ENCODE peak calls at places on chromosomes 2 and 18, in four cellular contexts. T, G, N and P are unnamed samples.

GRCh38 chr2:121066526-121066925 is 218.5 kb downstream of the TFCP2L1 start:
- DNase-seq in T (peak; percentile 70), G (no peak), N (no peak), P (peak; percentile 83)

GRCh38 chr2:42567806-42568429 is 514 bp upstream of the MTA3 start:
- DNase-seq in T (peak; percentile 83), G (no peak), N (peak; percentile 85), P (peak; percentile 87)

GRCh38 chr18:49725809-49726514 is 87.4 kb downstream of the ACAA2 start:
- DNase-seq in T (peak; percentile 92), G (peak; percentile 98), N (peak; percentile 72), P (peak; percentile 100)

GRCh38 chr18:43893001-43893637 is 615.8 kb upstream of the SYT4 start:
- DNase-seq in T (no peak), G (peak; percentile 92), N (no peak), P (no peak)

GRCh38 chr18:79531926-79532689 is 136.4 kb downstream of the NFATC1 start:
- DNase-seq in T (no peak), G (peak; percentile 53), N (no peak), P (no peak)

GRCh38 chr2:161067846-161068245 is 92.4 kb upstream of the TANK start:
- DNase-seq in T (no peak), G (no peak), N (no peak), P (no peak)

GRCh38 chr2:2170861-2171260 is 160.2 kb downstream of the MYT1L start:
- DNase-seq in T (no peak), G (no peak), N (no peak), P (no peak)

GRCh38 chr2:234415706-234416105 is 81.2 kb downstream of the ARL4C start:
- DNase-seq in T (no peak), G (no peak), N (no peak), P (no peak)

GRCh38 chr2:65366595-65367125 is 65.7 kb downstream of the SPRED2 start:
- DNase-seq in T (no peak), G (peak; percentile 98), N (no peak), P (peak; percentile 73)

GRCh38 chr2:237931205-237931721 is 35.6 kb upstream of the UBE2F start:
- DNase-seq in T (no peak), G (peak; percentile 92), N (no peak), P (no peak)

GRCh38 chr18:907171-907879 is 2.7 kb downstream of the ADCYAP1 start:
- DNase-seq in T (peak; percentile 49), G (no peak), N (peak; percentile 70), P (peak; percentile 43)

GRCh38 chr2:236550701-236551465 is 18.7 kb upstream of the ACKR3 start:
- DNase-seq in T (no peak), G (no peak), N (no peak), P (no peak)

GRCh38 chr2:233387667-233388528 is 33.6 kb downstream of the DGKD start:
- DNase-seq in T (no peak), G (peak; percentile 96), N (peak; percentile 36), P (no peak)

GRCh38 chr18:11963991-11964484 is 17.3 kb upstream of the IMPA2 start:
- DNase-seq in T (no peak), G (peak; percentile 79), N (no peak), P (peak; percentile 80)

GRCh38 chr18:76394780-76395476 is 100.1 kb downstream of the ZNF516 start:
- DNase-seq in T (no peak), G (peak; percentile 76), N (no peak), P (no peak)

GRCh38 chr2:204150695-204151240 is 214.2 kb downstream of the ICOS start:
- DNase-seq in T (peak; percentile 46), G (no peak), N (no peak), P (no peak)

GRCh38 chr2:148602918-148603561 is 41.5 kb upstream of the EPC2 start:
- DNase-seq in T (no peak), G (no peak), N (no peak), P (no peak)

GRCh38 chr2:30979822-30980245 is 158.4 kb downstream of the GALNT14 start:
- DNase-seq in T (no peak), G (peak; percentile 13), N (no peak), P (peak; percentile 42)

GRCh38 chr2:201235865-201236811 is 24.2 kb upstream of the CASP8 start:
- DNase-seq in T (peak; percentile 60), G (peak; percentile 78), N (peak; percentile 56), P (peak; percentile 83)

GRCh38 chr2:58973831-58974281 is 732.7 kb upstream of the FANCL start:
- DNase-seq in T (peak; percentile 55), G (no peak), N (no peak), P (peak; percentile 72)

GRCh38 chr18:58805482-58806187 is 59.0 kb upstream of the ZNF532 start:
- DNase-seq in T (no peak), G (no peak), N (no peak), P (no peak)

GRCh38 chr2:86323273-86323672 is 14.2 kb downstream of the REEP1 start:
- DNase-seq in T (no peak), G (no peak), N (no peak), P (no peak)

GRCh38 chr2:100277540-100278207 is 44.6 kb downstream of the LONRF2 start:
- DNase-seq in T (no peak), G (no peak), N (peak; percentile 11), P (no peak)

GRCh38 chr2:160534996-160535395 is 41.4 kb upstream of the RBMS1 start:
- DNase-seq in T (no peak), G (no peak), N (no peak), P (no peak)

GRCh38 chr2:95115418-95115817 is 6.2 kb downstream of the MRPS5 start:
- DNase-seq in T (peak; percentile 75), G (peak; percentile 61), N (peak; percentile 63), P (peak; percentile 80)

GRCh38 chr2:98448441-98449145 is 3.9 kb downstream of the INPP4A start:
- DNase-seq in T (no peak), G (no peak), N (no peak), P (no peak)

GRCh38 chr2:224882291-224883171 is 159.7 kb downstream of the DOCK10 start:
- DNase-seq in T (no peak), G (peak; percentile 95), N (no peak), P (no peak)

GRCh38 chr18:3912705-3913104 is 462.7 kb downstream of the TGIF1 start:
- DNase-seq in T (no peak), G (peak; percentile 23), N (no peak), P (no peak)

GRCh38 chr2:189559579-189560272 is 20.9 kb downstream of the SLC40A1 start:
- DNase-seq in T (no peak), G (no peak), N (no peak), P (no peak)

GRCh38 chr2:55364189-55365055 is 55.2 kb downstream of the CCDC88A start:
- DNase-seq in T (no peak), G (peak; percentile 98), N (no peak), P (no peak)

GRCh38 chr18:10086458-10086857 is 172.6 kb downstream of the VAPA start:
- DNase-seq in T (no peak), G (no peak), N (no peak), P (peak; percentile 38)

GRCh38 chr2:233189032-233189431 is 62.4 kb upstream of the ATG16L1 start:
- DNase-seq in T (no peak), G (no peak), N (no peak), P (no peak)

GRCh38 chr18:48304906-48305693 is 104.1 kb downstream of the ZBTB7C start:
- DNase-seq in T (no peak), G (no peak), N (no peak), P (no peak)

GRCh38 chr2:95514728-95515127 is 30.2 kb upstream of the TRIM43B start:
- DNase-seq in T (no peak), G (no peak), N (no peak), P (no peak)

GRCh38 chr18:72834731-72835130 is 33.1 kb downstream of the NETO1 start:
- DNase-seq in T (no peak), G (no peak), N (no peak), P (no peak)

GRCh38 chr2:128930101-128930500 is 611.4 kb upstream of the HS6ST1 start:
- DNase-seq in T (no peak), G (no peak), N (no peak), P (no peak)

GRCh38 chr2:159617651-159618050 is 1.3 kb upstream of the BAZ2B start:
- DNase-seq in T (no peak), G (peak; percentile 31), N (no peak), P (no peak)

GRCh38 chr2:216194013-216194412 is 84.9 kb downstream of the XRCC5 start:
- DNase-seq in T (no peak), G (no peak), N (no peak), P (no peak)

GRCh38 chr2:216194561-216194960 is 85.4 kb downstream of the XRCC5 start:
- DNase-seq in T (no peak), G (no peak), N (no peak), P (no peak)

GRCh38 chr2:216192931-216193330 is 83.8 kb downstream of the XRCC5 start:
- DNase-seq in T (no peak), G (no peak), N (no peak), P (no peak)

GRCh38 chr2:216192181-216192580 is 83.0 kb downstream of the XRCC5 start:
- DNase-seq in T (no peak), G (no peak), N (no peak), P (no peak)

GRCh38 chr2:216195565-216195978 is 86.4 kb downstream of the XRCC5 start:
- DNase-seq in T (no peak), G (peak; percentile 94), N (no peak), P (no peak)
- H3K56ac ChIP-seq in T (no peak overlapping the region), G (no peak overlapping the region), N (no peak overlapping the region), P (no peak overlapping the region)

DNA sequence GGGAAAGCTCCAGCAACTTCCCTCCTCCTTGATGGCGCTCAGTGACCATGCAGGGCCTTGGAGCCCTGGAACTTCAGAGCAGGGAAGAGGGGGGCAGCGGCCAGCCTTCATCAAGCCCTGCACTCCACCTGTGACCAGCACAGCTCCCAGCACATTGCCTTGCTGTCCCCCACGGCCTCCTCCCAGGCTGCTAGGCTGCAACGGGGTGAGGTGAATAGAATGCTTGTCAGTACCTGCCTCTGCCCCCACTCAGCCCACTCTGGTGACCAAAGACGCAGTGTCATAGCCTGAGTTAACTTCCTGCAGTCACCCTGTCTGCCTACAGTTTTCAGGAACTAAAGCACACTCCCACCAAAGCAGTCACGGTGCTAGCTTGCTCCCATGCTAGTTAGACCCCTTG is 72.1 kb downstream of the STPG4 start:
- DNase-seq in T (no peak), G (no peak), N (no peak), P (no peak)
- H2BK15ac ChIP-seq in T (no peak overlapping the region), G (peak overlapping the region; percentile 90), N (peak overlapping the region; percentile 61), P (no peak overlapping the region)

GRCh38 chr2:202583709-202584219 is 51.0 kb upstream of the FAM117B start:
- DNase-seq in T (no peak), G (no peak), N (no peak), P (no peak)
- H3K56ac ChIP-seq in T (no peak overlapping the region), G (no peak overlapping the region), N (no peak overlapping the region), P (no peak overlapping the region)

DNA sequence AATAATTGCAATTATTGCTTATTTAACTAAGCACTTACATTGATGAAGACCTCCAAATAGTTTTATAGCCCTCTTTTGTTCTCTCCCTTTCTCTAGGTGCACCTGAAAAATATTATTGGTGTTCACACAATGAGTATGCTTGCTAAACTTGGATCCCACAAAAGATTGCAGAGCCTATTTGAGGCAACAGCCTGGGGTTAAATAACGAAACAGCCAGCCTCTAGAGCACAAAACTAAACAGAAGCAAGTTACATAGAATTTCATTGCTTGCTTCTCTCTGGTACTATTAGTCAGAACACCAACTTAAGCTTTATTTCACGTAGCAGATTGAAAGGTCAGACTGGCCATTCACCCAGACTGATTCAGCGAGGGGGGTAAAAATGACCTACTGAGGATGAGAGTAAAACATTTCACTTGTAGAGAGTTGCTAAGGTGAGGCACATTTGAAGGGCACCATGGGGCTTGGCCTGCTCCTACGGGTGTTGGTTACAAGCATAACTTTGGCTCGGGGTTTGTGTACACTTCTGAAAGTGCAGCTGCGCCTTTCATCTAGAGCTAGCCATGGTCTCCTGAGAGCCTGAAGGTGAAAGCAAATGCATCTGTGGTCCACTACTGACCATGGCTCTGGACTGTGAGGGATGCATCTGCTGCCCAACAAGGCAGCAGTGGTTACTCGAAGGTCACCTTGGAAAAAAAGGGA is 225.1 kb upstream of the LRRTM1 start:
- DNase-seq in T (no peak), G (no peak), N (no peak), P (no peak)
- H2BK15ac ChIP-seq in T (no peak overlapping the region), G (no peak overlapping the region), N (no peak overlapping the region), P (no peak overlapping the region)

GRCh38 chr2:68556384-68556783 is 87.0 kb upstream of the PROKR1 start:
- DNase-seq in T (no peak), G (peak; percentile 77), N (no peak), P (no peak)
- H3K56ac ChIP-seq in T (no peak overlapping the region), G (no peak overlapping the region), N (no peak overlapping the region), P (no peak overlapping the region)